ENCODE peak calls at places on chromosomes 3 and 15, in ten cellular contexts. H, A, X, C, Y, Z, L, B, R and S are unnamed samples. For H3K9me3, the result is how much of the 10 kb centered on the place peaks cover.

GRCh38 chr3:116153174-116153573 is 292.1 kb downstream of the LSAMP start:
- DNase-seq in C (no peak), L (no peak), X (no peak), Z (no peak), A (no peak), B (no peak), H (no peak), R (no peak), Y (no peak), S (no peak)

GRCh38 chr15:85388506-85388905 is 8.1 kb downstream of the AKAP13 start:
- DNase-seq in L (no peak), Y (no peak), B (no peak), X (no peak), H (no peak), Z (no peak), C (no peak), R (no peak), A (no peak), S (no peak)

GRCh38 chr3:43742935-43743334 is 52.2 kb downstream of the ABHD5 start:
- DNase-seq in H (no peak), Z (no peak), X (no peak), C (no peak), Y (no peak), R (no peak), A (no peak), B (no peak), L (no peak), S (no peak)

GRCh38 chr3:56467108-56467507 is 1.2 kb downstream of the ERC2 start:
- DNase-seq in B (peak), A (peak), H (peak), Y (no peak), X (no peak), Z (no peak), L (no peak), R (no peak), C (no peak), S (peak)

GRCh38 chr15:77673801-77674317 is 41.1 kb upstream of the LINGO1 start:
- DNase-seq in Z (no peak), H (no peak), X (no peak), B (no peak), L (no peak), R (no peak), Y (no peak), C (no peak), A (no peak), S (no peak)

GRCh38 chr3:101077361-101078011 is 84.3 kb upstream of the ABI3BP start:
- DNase-seq in X (no peak), L (no peak), Z (no peak), B (no peak), A (no peak), Y (no peak), H (no peak), C (no peak), R (no peak), S (no peak)

GRCh38 chr3:183883291-183884096 is 1.2 kb downstream of the PARL start:
- DNase-seq in B (no peak), H (no peak), C (no peak), Y (no peak), A (no peak), X (no peak), L (no peak), R (no peak), Z (no peak), S (no peak)

GRCh38 chr15:74799255-74799842 is 13.3 kb upstream of the LMAN1L start:
- DNase-seq in L (no peak), Z (no peak), B (no peak), X (peak), C (no peak), A (no peak), R (peak), Y (no peak), H (no peak), S (no peak)

GRCh38 chr15:40106203-40107161 is 2.2 kb downstream of the BMF start:
- DNase-seq in L (no peak), Y (no peak), H (peak), R (peak), B (peak), A (peak), C (no peak), X (peak), Z (no peak), S (peak)

DNA sequence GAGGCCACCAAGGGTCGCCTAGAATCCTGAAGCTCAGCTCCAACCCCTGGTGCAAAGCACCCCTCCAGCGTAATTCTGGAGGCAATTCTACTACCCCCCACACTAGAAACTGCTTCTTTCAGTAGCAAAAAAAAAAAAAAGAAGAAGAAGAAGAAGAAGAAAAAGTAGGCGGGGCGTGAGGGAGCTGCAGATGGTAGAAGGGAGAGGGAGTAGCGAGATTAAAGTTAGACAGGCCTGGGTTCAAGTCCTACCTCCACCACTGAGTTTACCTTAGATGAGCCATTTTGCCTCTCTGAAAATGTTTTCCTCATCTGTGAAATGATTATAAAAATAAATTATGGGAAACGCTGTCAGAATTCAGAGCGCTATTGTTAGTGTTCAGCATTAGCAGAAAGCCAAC is 913 bp downstream of the FAM174B start:
- DNase-seq in C (no peak), X (no peak), H (no peak), B (no peak), A (no peak), R (no peak), Y (no peak), Z (no peak), L (no peak), S (no peak)
- H3K4me3 ChIP-seq in C (no peak), X (no peak), H (peak), B (no peak), A (peak), R (no peak), Y (no peak), Z (peak), L (no peak), S (peak)

GRCh38 chr15:48005921-48006541 is 114.8 kb upstream of the SLC24A5 start:
- DNase-seq in B (no peak), H (no peak), L (no peak), A (no peak), R (no peak), X (no peak), C (no peak), Y (no peak), Z (no peak), S (peak)

GRCh38 chr15:48002772-48003171 is 118.0 kb upstream of the SLC24A5 start:
- DNase-seq in A (no peak), Y (no peak), X (no peak), L (no peak), C (no peak), B (no peak), R (no peak), Z (no peak), H (no peak), S (no peak)

GRCh38 chr15:48001393-48002059 is 119.3 kb upstream of the SLC24A5 start:
- DNase-seq in A (no peak), C (no peak), X (peak), R (no peak), H (no peak), L (no peak), Z (no peak), Y (no peak), B (no peak), S (no peak)

GRCh38 chr15:48005077-48005476 is 115.7 kb upstream of the SLC24A5 start:
- DNase-seq in R (no peak), L (no peak), B (no peak), H (no peak), Y (no peak), X (no peak), Z (no peak), C (no peak), A (no peak), S (no peak)

DNA sequence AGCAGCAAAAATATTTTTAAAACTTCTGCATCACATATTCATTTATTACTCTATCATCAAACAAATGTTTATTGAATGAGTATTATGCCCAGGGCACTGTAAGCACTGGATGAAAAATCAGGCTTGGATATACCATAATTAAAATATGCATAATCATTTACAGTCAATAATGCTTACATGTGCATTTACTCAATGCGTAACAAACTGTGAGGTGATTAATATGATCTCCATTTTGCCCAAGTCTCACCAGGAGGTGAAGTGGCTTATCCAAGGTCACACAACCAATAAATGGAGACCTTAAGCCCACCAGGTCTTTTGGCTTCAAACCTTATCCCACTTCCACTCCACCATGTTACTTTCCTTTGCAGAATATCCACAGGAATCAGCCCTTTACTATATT is 117.3 kb upstream of the SLC24A5 start:
- DNase-seq in Z (no peak), L (no peak), C (no peak), Y (no peak), R (no peak), X (no peak), B (no peak), H (no peak), A (no peak), S (no peak)
- H3K9me3 ChIP-seq in Z (under half), L (under half), C (under half), Y (under half), R (under half), X (under half), B (under half), H (under half), A (under half), S (under half)

GRCh38 chr15:32028921-32029320 is 1.4 kb upstream of the CHRNA7 start:
- DNase-seq in R (no peak), H (no peak), L (no peak), C (no peak), A (no peak), B (no peak), Y (no peak), X (no peak), Z (no peak), S (no peak)
- H3K4me3 ChIP-seq in R (no peak), H (no peak), L (no peak), C (no peak), A (no peak), B (no peak), Y (no peak), X (no peak), Z (no peak), S (peak)

GRCh38 chr15:100245496-100245838 is 96.3 kb downstream of the ADAMTS17 start:
- DNase-seq in L (no peak), Z (no peak), X (no peak), H (no peak), R (no peak), C (no peak), A (no peak), Y (no peak), B (no peak), S (no peak)

GRCh38 chr15:100245855-100246254 is 95.9 kb downstream of the ADAMTS17 start:
- DNase-seq in X (no peak), B (no peak), Z (no peak), C (no peak), R (no peak), Y (no peak), A (no peak), L (no peak), H (no peak), S (no peak)

GRCh38 chr15:100244796-100245495 is 96.8 kb downstream of the ADAMTS17 start:
- DNase-seq in B (no peak), H (no peak), A (no peak), C (no peak), L (no peak), Y (no peak), R (no peak), Z (no peak), X (no peak), S (no peak)

GRCh38 chr15:100242989-100243388 is 98.8 kb downstream of the ADAMTS17 start:
- DNase-seq in Z (no peak), Y (no peak), H (no peak), R (no peak), X (no peak), C (no peak), A (no peak), B (no peak), L (no peak), S (no peak)

GRCh38 chr15:100241572-100242479 is 99.9 kb downstream of the ADAMTS17 start:
- DNase-seq in B (no peak), L (no peak), Y (no peak), X (no peak), C (no peak), H (no peak), Z (no peak), R (no peak), A (no peak), S (no peak)
- H3K9me3 ChIP-seq in B (under half), L (under half), Y (under half), X (under half), C (under half), H (under half), Z (half or more), R (under half), A (under half), S (under half)

GRCh38 chr15:51621155-51621554 is 1.4 kb downstream of the DMXL2 start:
- DNase-seq in H (no peak), A (no peak), Z (no peak), Y (no peak), X (no peak), L (no peak), R (no peak), C (no peak), B (no peak), S (no peak)
- H3K4me3 ChIP-seq in H (peak), A (no peak), Z (peak), Y (no peak), X (no peak), L (no peak), R (no peak), C (peak), B (no peak), S (peak)

DNA sequence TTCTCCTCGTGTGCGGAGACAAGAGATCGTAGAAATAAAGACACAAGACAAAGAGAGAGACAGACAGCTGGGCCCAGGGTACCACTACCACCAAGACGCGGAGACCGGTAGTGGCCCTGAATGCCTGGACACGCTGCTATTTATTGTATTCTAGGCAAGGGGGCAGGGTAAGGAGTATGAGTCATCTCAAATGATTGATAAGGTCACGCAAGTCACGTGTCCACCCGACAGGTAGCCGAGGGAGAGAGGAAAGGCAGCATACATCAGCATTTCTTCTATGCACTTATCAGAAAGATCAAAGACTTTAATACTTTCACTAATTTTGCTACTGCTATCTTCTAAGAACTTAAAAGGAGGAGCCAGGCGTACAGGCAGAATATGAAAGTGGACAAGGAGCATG is 28.2 kb downstream of the MYL3 start:
- DNase-seq in B (no peak), Z (no peak), Y (no peak), X (no peak), C (no peak), A (no peak), R (no peak), H (no peak), L (no peak), S (no peak)
- H3K9me3 ChIP-seq in B (under half), Z (under half), Y (under half), X (under half), C (under half), A (under half), R (under half), H (under half), L (under half), S (under half)

GRCh38 chr15:29057856-29058255 is 172.1 kb downstream of the APBA2 start:
- DNase-seq in A (no peak), B (no peak), R (no peak), C (no peak), H (no peak), Y (no peak), L (no peak), X (no peak), Z (no peak), S (no peak)
- H3K4me3 ChIP-seq in A (no peak), B (no peak), R (no peak), C (no peak), H (no peak), Y (no peak), L (no peak), X (no peak), Z (no peak), S (no peak)

GRCh38 chr3:197244751-197245150 is 53.7 kb downstream of the DLG1 start:
- DNase-seq in Z (no peak), R (no peak), B (no peak), X (no peak), A (no peak), H (no peak), Y (no peak), L (no peak), C (no peak), S (no peak)
- H3K9me3 ChIP-seq in Z (under half), R (half or more), B (under half), X (half or more), A (under half), H (half or more), Y (under half), L (under half), C (half or more), S (under half)

GRCh38 chr3:157166559-157166958 is 6.6 kb upstream of the CCNL1 start:
- DNase-seq in Y (no peak), Z (no peak), A (no peak), X (no peak), R (peak), H (no peak), C (no peak), L (no peak), B (no peak), S (no peak)
- H3K4me3 ChIP-seq in Y (no peak), Z (no peak), A (no peak), X (no peak), R (peak), H (no peak), C (no peak), L (no peak), B (no peak), S (no peak)

DNA sequence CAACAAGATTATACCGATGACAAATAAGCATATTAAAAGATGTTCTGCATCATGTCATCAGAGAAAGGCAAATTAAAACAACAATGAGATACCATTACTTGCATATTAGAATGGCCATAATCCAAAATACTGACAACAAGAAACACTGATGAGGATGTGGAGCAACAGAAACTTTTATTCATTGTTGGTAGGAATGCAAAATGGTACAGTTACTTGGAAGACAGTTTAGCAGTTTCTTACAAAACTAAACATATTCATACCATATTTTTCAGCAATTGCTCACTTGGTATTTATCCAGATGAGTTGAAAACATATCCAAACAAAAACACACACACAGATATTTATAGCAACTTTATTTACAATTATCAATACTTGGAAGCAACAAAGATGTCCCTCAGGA is 160.9 kb upstream of the MME start:
- DNase-seq in R (no peak), X (no peak), B (no peak), A (no peak), Z (no peak), H (no peak), C (no peak), Y (no peak), L (no peak), S (no peak)
- H3K9me3 ChIP-seq in R (under half), X (under half), B (under half), A (under half), Z (under half), H (under half), C (under half), Y (under half), L (under half), S (under half)